ENCODE peak calls at places on chromosomes 7 and 10, in ten cellular contexts. H, Z, R, K, C, S, X, L, Y and W are unnamed samples.

GRCh38 chr7:40822861-40823260 is 688.1 kb downstream of the SUGCT start:
- DNase-seq in H (no peak), Z (no peak), R (no peak), K (no peak), C (no peak), S (no peak), X (no peak), L (no peak), Y (no peak), W (no peak)

GRCh38 chr7:99644436-99644835 is 27.7 kb downstream of the ZSCAN25 start:
- DNase-seq in H (no peak), Z (no peak), R (no peak), K (no peak), C (no peak), S (no peak), X (no peak), L (no peak), Y (no peak), W (no peak)

GRCh38 chr7:80284848-80285247 is 150.2 kb downstream of the GNAI1 start:
- DNase-seq in H (no peak), Z (no peak), R (no peak), K (peak; percentile 86), C (no peak), S (no peak), X (no peak), L (peak; percentile 81), Y (no peak), W (no peak)

GRCh38 chr10:132477398-132478340 is 59.9 kb upstream of the INPP5A start:
- DNase-seq in H (no peak), Z (no peak), R (no peak), K (no peak), C (no peak), S (no peak), X (no peak), L (no peak), Y (no peak), W (no peak)

GRCh38 chr10:92284112-92284704 is 6.7 kb downstream of the CPEB3 start:
- DNase-seq in H (no peak), Z (peak; percentile 54), R (no peak), K (no peak), C (no peak), S (no peak), X (no peak), L (no peak), Y (no peak), W (no peak)

GRCh38 chr7:116977172-116977571 is 23.9 kb downstream of the ST7 start:
- DNase-seq in H (no peak), Z (no peak), R (no peak), K (no peak), C (no peak), S (no peak), X (no peak), L (no peak), Y (no peak), W (no peak)

GRCh38 chr7:108001759-108002725 is 919 bp downstream of the LAMB1 start:
- DNase-seq in H (no peak), Z (no peak), R (no peak), K (no peak), C (no peak), S (no peak), X (no peak), L (no peak), Y (no peak), W (no peak)

GRCh38 chr7:29844614-29845013 is 38.3 kb downstream of the WIPF3 start:
- DNase-seq in H (no peak), Z (no peak), R (no peak), K (no peak), C (no peak), S (no peak), X (no peak), L (no peak), Y (no peak), W (no peak)

GRCh38 chr7:1542841-1543747 is 12.6 kb downstream of the MAFK start:
- DNase-seq in H (no peak), Z (no peak), R (no peak), K (no peak), C (no peak), S (no peak), X (no peak), L (no peak), Y (no peak), W (no peak)

GRCh38 chr10:11993834-11994468 is 48.7 kb downstream of the UPF2 start:
- DNase-seq in H (no peak), Z (no peak), R (no peak), K (no peak), C (no peak), S (no peak), X (no peak), L (no peak), Y (no peak), W (no peak)

GRCh38 chr7:50608196-50608906 is 43.1 kb upstream of the DDC start:
- DNase-seq in H (no peak), Z (no peak), R (no peak), K (no peak), C (no peak), S (no peak), X (no peak), L (no peak), Y (peak; percentile 56), W (no peak)

GRCh38 chr10:130660266-130660665 is 524.1 kb downstream of the GLRX3 start:
- DNase-seq in H (no peak), Z (no peak), R (no peak), K (no peak), C (no peak), S (no peak), X (no peak), L (no peak), Y (no peak), W (no peak)

GRCh38 chr7:138195207-138195606 is 118.9 kb downstream of the AKR1D1 start:
- DNase-seq in H (no peak), Z (no peak), R (no peak), K (no peak), C (no peak), S (no peak), X (no peak), L (no peak), Y (no peak), W (no peak)

GRCh38 chr7:142898377-142899235 is 13.1 kb upstream of the TRPV6 start:
- DNase-seq in H (no peak), Z (no peak), R (no peak), K (no peak), C (no peak), S (no peak), X (peak; percentile 35), L (no peak), Y (no peak), W (no peak)

GRCh38 chr7:78134256-78134655 is 335.7 kb downstream of the PHTF2 start:
- DNase-seq in H (peak; percentile 13), Z (no peak), R (no peak), K (peak; percentile 5), C (no peak), S (peak; percentile 50), X (peak; percentile 64), L (peak; percentile 37), Y (no peak), W (no peak)

GRCh38 chr7:90594791-90595317 is 1.3 kb upstream of the CDK14 start:
- DNase-seq in H (peak; percentile 28), Z (peak; percentile 24), R (no peak), K (peak; percentile 71), C (no peak), S (peak; percentile 32), X (no peak), L (peak; percentile 76), Y (no peak), W (no peak)

GRCh38 chr10:74223755-74224530 is 72.9 kb downstream of the ADK start:
- DNase-seq in H (peak; percentile 4), Z (no peak), R (no peak), K (peak; percentile 65), C (no peak), S (no peak), X (no peak), L (peak; percentile 20), Y (no peak), W (no peak)

GRCh38 chr10:94287331-94287730 is 75.4 kb downstream of the NOC3L start:
- DNase-seq in H (no peak), Z (no peak), R (no peak), K (peak; percentile 34), C (no peak), S (no peak), X (no peak), L (no peak), Y (no peak), W (no peak)

GRCh38 chr7:12089951-12090756 is 120.9 kb upstream of the TMEM106B start:
- DNase-seq in H (no peak), Z (no peak), R (no peak), K (no peak), C (no peak), S (no peak), X (no peak), L (no peak), Y (no peak), W (no peak)

GRCh38 chr7:141463986-141464385 is 87.2 kb upstream of the AGK start:
- DNase-seq in H (no peak), Z (no peak), R (no peak), K (no peak), C (no peak), S (no peak), X (no peak), L (no peak), Y (no peak), W (no peak)

GRCh38 chr7:30835396-30835915 is 64.2 kb downstream of the MINDY4 start:
- DNase-seq in H (no peak), Z (no peak), R (no peak), K (no peak), C (no peak), S (no peak), X (no peak), L (no peak), Y (no peak), W (no peak)

GRCh38 chr10:48509974-48510692 is 94.7 kb downstream of the ARHGAP22 start:
- DNase-seq in H (no peak), Z (no peak), R (no peak), K (no peak), C (no peak), S (peak; percentile 21), X (no peak), L (no peak), Y (no peak), W (no peak)

GRCh38 chr7:6546852-6547251 is 4.4 kb downstream of the GRID2IP start:
- DNase-seq in H (no peak), Z (no peak), R (no peak), K (no peak), C (no peak), S (peak; percentile 49), X (no peak), L (no peak), Y (no peak), W (no peak)

GRCh38 chr7:28311670-28312069 is 100.6 kb upstream of the CREB5 start:
- DNase-seq in H (no peak), Z (no peak), R (no peak), K (no peak), C (no peak), S (no peak), X (no peak), L (no peak), Y (no peak), W (no peak)

GRCh38 chr10:49139000-49139865 is 5.4 kb upstream of the FAM170B start:
- DNase-seq in H (no peak), Z (peak; percentile 16), R (no peak), K (no peak), C (no peak), S (no peak), X (no peak), L (no peak), Y (no peak), W (no peak)

GRCh38 chr7:15236958-15237357 is 324.9 kb downstream of the AGMO start:
- DNase-seq in H (no peak), Z (no peak), R (no peak), K (no peak), C (no peak), S (no peak), X (no peak), L (no peak), Y (no peak), W (no peak)

GRCh38 chr10:114766470-114766869 is 55.1 kb upstream of the FHIP2A start:
- DNase-seq in H (no peak), Z (no peak), R (no peak), K (no peak), C (no peak), S (no peak), X (no peak), L (no peak), Y (no peak), W (no peak)

GRCh38 chr7:102175423-102176170 is 111.1 kb upstream of the SH2B2 start:
- DNase-seq in H (no peak), Z (peak; percentile 66), R (peak; percentile 7), K (no peak), C (no peak), S (no peak), X (no peak), L (no peak), Y (no peak), W (peak; percentile 65)